ENCODE peak calls at places on chromosomes 2 and 18, in ten cellular contexts. Q is stimulated activated CD8-positive, alpha-beta memory T cell treated with anti-CD3 and anti-CD28 coated beads, Interleukin-4, amount 100 ng/mL, for 48 hours; D is nephron progenitor cell; J is amygdala; O is tibial artery; B is NCI-H460; C is AG20443; N is activated CD8-positive, alpha-beta memory T cell treated with anti-CD3 and anti-CD28 coated beads for 1 hour; P is C1 segment of cervical spinal cord; X is activated T-helper 1 cell treated with anti-CD3 and anti-CD28 coated beads, Interleukin-2, amount 50 U/mL, for 16 hours. R is an unnamed sample.

GRCh38 chr2:218010116-218010837 is 7.5 kb upstream of the TNS1 start:
- DNase-seq in J (no peak), P (no peak), C (peak; percentile 91), B (peak; percentile 28), X (no peak), Q (peak; percentile 51), N (peak; percentile 16), D (peak; percentile 73), O (peak; percentile 85), R (no peak)

GRCh38 chr2:236916181-236916580 is 169.5 kb upstream of the COPS8 start:
- DNase-seq in X (no peak), J (no peak), N (no peak), B (no peak), O (no peak), Q (no peak), C (no peak), D (no peak), P (no peak), R (no peak)

GRCh38 chr2:170571612-170572011 is 143.5 kb upstream of the SP5 start:
- DNase-seq in D (no peak), C (no peak), P (no peak), Q (no peak), O (no peak), N (no peak), B (no peak), X (no peak), J (no peak), R (no peak)

GRCh38 chr18:48031011-48031480 is 100.6 kb upstream of the SMAD2 start:
- DNase-seq in D (peak; percentile 52), C (peak; percentile 76), X (no peak), P (peak; percentile 4), B (peak; percentile 50), O (peak; percentile 70), N (no peak), Q (no peak), J (no peak), R (no peak)

GRCh38 chr18:31064130-31064529 is 21.6 kb upstream of the DSC3 start:
- DNase-seq in X (no peak), J (no peak), N (no peak), O (no peak), D (no peak), C (no peak), P (no peak), B (no peak), Q (no peak), R (no peak)

GRCh38 chr2:223692227-223692947 is 90.2 kb upstream of the SCG2 start:
- DNase-seq in D (peak; percentile 20), N (no peak), X (no peak), C (peak; percentile 80), O (no peak), P (no peak), Q (no peak), J (no peak), B (peak; percentile 64), R (peak; percentile 40)

GRCh38 chr2:128347701-128348504 is 29.2 kb upstream of the HS6ST1 start:
- DNase-seq in X (no peak), J (peak; percentile 53), O (peak; percentile 90), N (no peak), C (peak; percentile 95), Q (peak; percentile 10), B (no peak), D (no peak), P (peak; percentile 86), R (peak; percentile 38)

GRCh38 chr2:239337122-239337876 is 63.5 kb downstream of the HDAC4 start:
- DNase-seq in N (no peak), O (no peak), X (no peak), Q (no peak), P (peak; percentile 78), D (no peak), C (no peak), B (no peak), J (no peak), R (no peak)

GRCh38 chr2:214328941-214329340 is 81.9 kb upstream of the VWC2L start:
- DNase-seq in D (no peak), O (no peak), C (no peak), N (no peak), X (no peak), B (no peak), Q (no peak), J (peak; percentile 47), P (peak; percentile 5), R (no peak)

GRCh38 chr18:33744032-33744697 is 166.1 kb downstream of the ASXL3 start:
- DNase-seq in C (no peak), N (no peak), Q (no peak), B (no peak), J (no peak), O (no peak), P (no peak), D (no peak), X (no peak), R (no peak)

GRCh38 chr2:15940661-15941482 is 522 bp downstream of the MYCN start:
- DNase-seq in D (peak; percentile 43), J (no peak), O (no peak), N (no peak), B (no peak), X (no peak), P (no peak), C (peak; percentile 32), Q (peak; percentile 28), R (no peak)

GRCh38 chr18:48589797-48590519 is 51.1 kb downstream of the CTIF start:
- DNase-seq in X (no peak), N (no peak), B (no peak), J (peak; percentile 52), C (peak; percentile 38), O (peak; percentile 93), D (peak; percentile 22), Q (no peak), P (peak; percentile 25), R (no peak)

GRCh38 chr2:165909466-165909865 is 44.1 kb downstream of the TTC21B start:
- DNase-seq in J (no peak), C (no peak), O (no peak), Q (no peak), X (no peak), B (no peak), D (no peak), P (no peak), N (no peak), R (no peak)

GRCh38 chr2:23844905-23845304 is 82.0 kb downstream of the ATAD2B start:
- DNase-seq in Q (no peak), B (no peak), P (no peak), O (no peak), J (no peak), C (no peak), N (no peak), X (no peak), D (no peak), R (no peak)

GRCh38 chr2:102967451-102967850 is 205.6 kb downstream of the TMEM182 start:
- DNase-seq in J (no peak), C (peak; percentile 65), Q (no peak), N (no peak), B (no peak), P (no peak), D (no peak), O (no peak), X (no peak), R (peak; percentile 89)

GRCh38 chr2:67777836-67778429 is 284.9 kb downstream of the C1D start:
- DNase-seq in C (no peak), Q (no peak), D (no peak), J (no peak), X (no peak), N (no peak), O (no peak), P (no peak), B (no peak), R (no peak)

GRCh38 chr18:46428368-46428767 is 228.7 kb downstream of the LOXHD1 start:
- DNase-seq in B (no peak), N (no peak), P (no peak), O (no peak), J (no peak), D (no peak), C (no peak), X (no peak), Q (no peak), R (no peak)

GRCh38 chr2:136206613-136207012 is 88.7 kb upstream of the CXCR4 start:
- DNase-seq in P (no peak), C (no peak), Q (peak; percentile 66), N (no peak), B (no peak), D (peak; percentile 16), J (no peak), X (no peak), O (no peak), R (no peak)

GRCh38 chr2:11097038-11097720 is 58.1 kb upstream of the SLC66A3 start:
- DNase-seq in C (peak; percentile 74), Q (no peak), B (no peak), P (no peak), D (no peak), J (no peak), N (no peak), X (no peak), O (peak; percentile 15), R (peak; percentile 40)

GRCh38 chr18:12703714-12704113 is 872 bp downstream of the PSMG2 start:
- DNase-seq in P (no peak), C (peak; percentile 47), X (no peak), O (no peak), N (no peak), Q (no peak), B (no peak), D (no peak), J (no peak), R (peak; percentile 31)

GRCh38 chr2:36706021-36706328 is 9.5 kb downstream of the VIT start:
- DNase-seq in N (no peak), Q (no peak), O (no peak), D (no peak), P (no peak), B (no peak), X (no peak), C (no peak), J (no peak), R (no peak)

GRCh38 chr2:71880846-71881610 is 266.6 kb downstream of the CYP26B1 start:
- DNase-seq in D (no peak), O (peak; percentile 95), J (no peak), P (no peak), B (no peak), Q (no peak), C (peak; percentile 86), X (no peak), N (no peak), R (peak; percentile 63)

GRCh38 chr2:44450806-44451205 is 89.1 kb downstream of the CAMKMT start:
- DNase-seq in O (no peak), Q (no peak), P (no peak), B (no peak), X (no peak), D (no peak), C (peak; percentile 12), J (no peak), N (no peak), R (peak; percentile 4)

GRCh38 chr2:206971805-206972204 is 32.5 kb downstream of the CPO start:
- DNase-seq in B (no peak), J (no peak), P (no peak), X (no peak), O (no peak), Q (no peak), D (no peak), N (no peak), C (peak; percentile 71), R (peak; percentile 69)

GRCh38 chr2:12674644-12675328 is 42.0 kb upstream of the TRIB2 start:
- DNase-seq in B (no peak), C (no peak), X (no peak), D (no peak), J (no peak), P (no peak), Q (no peak), O (no peak), N (no peak), R (no peak)

GRCh38 chr2:209208211-209208610 is 215.6 kb upstream of the MAP2 start:
- DNase-seq in J (no peak), Q (peak; percentile 30), B (peak; percentile 41), D (peak; percentile 33), P (no peak), N (no peak), O (no peak), C (peak; percentile 11), X (no peak), R (no peak)

GRCh38 chr2:159695798-159696448 is 16.4 kb upstream of the MARCHF7 start:
- DNase-seq in C (no peak), D (no peak), B (no peak), X (no peak), N (no peak), Q (no peak), J (no peak), P (no peak), O (no peak), R (no peak)

GRCh38 chr2:11624893-11625292 is 45.1 kb downstream of the NTSR2 start:
- DNase-seq in D (no peak), X (no peak), N (no peak), P (no peak), Q (no peak), O (no peak), B (no peak), C (no peak), J (no peak), R (no peak)